ENCODE peak calls at places on chromosomes 2 and 18, in seven cellular contexts. F, U, N, W, X, E and P are unnamed samples.

GRCh38 chr2:68052717-68053422 is 9.9 kb downstream of the C1D start:
- DNase-seq in F (no peak), U (no peak), N (no peak), W (no peak), X (no peak), E (no peak), P (no peak)

GRCh38 chr2:221429741-221430491 is 142.2 kb downstream of the EPHA4 start:
- DNase-seq in F (peak), U (no peak), N (no peak), W (peak), X (no peak), E (no peak), P (peak)

GRCh38 chr2:232350804-232351685 is 27.5 kb upstream of the ALPP start:
- DNase-seq in F (no peak), U (no peak), N (no peak), W (no peak), X (no peak), E (peak), P (no peak)

GRCh38 chr2:215702116-215702905 is 266.4 kb upstream of the FN1 start:
- DNase-seq in F (no peak), U (no peak), N (no peak), W (no peak), X (no peak), E (no peak), P (no peak)

GRCh38 chr18:69401475-69402218 is 959 bp downstream of the DOK6 start:
- DNase-seq in F (peak), U (peak), N (no peak), W (no peak), X (no peak), E (no peak), P (no peak)

GRCh38 chr2:9347411-9347853 is 75.9 kb downstream of the ITGB1BP1 start:
- DNase-seq in F (peak), U (no peak), N (no peak), W (peak), X (no peak), E (no peak), P (no peak)

GRCh38 chr2:233009661-233010060 is 3.4 kb downstream of the NGEF start:
- DNase-seq in F (no peak), U (no peak), N (no peak), W (no peak), X (no peak), E (peak), P (no peak)

GRCh38 chr2:182187130-182187529 is 201.5 kb downstream of the PPP1R1C start:
- DNase-seq in F (no peak), U (no peak), N (no peak), W (no peak), X (no peak), E (no peak), P (no peak)

GRCh38 chr2:84494070-84494469 is 22.2 kb upstream of the DNAH6 start:
- DNase-seq in F (peak), U (no peak), N (no peak), W (no peak), X (no peak), E (no peak), P (no peak)

GRCh38 chr18:72056171-72056570 is 488.0 kb downstream of the CBLN2 start:
- DNase-seq in F (no peak), U (no peak), N (no peak), W (no peak), X (no peak), E (no peak), P (no peak)

GRCh38 chr18:76943542-76944339 is 121.4 kb downstream of the ZNF236 start:
- DNase-seq in F (no peak), U (no peak), N (no peak), W (no peak), X (no peak), E (no peak), P (peak)

GRCh38 chr2:183207110-183207509 is 82.9 kb downstream of the NUP35 start:
- DNase-seq in F (no peak), U (no peak), N (no peak), W (no peak), X (peak), E (no peak), P (no peak)

GRCh38 chr2:47064076-47064475 is 91.0 kb downstream of the STPG4 start:
- DNase-seq in F (no peak), U (no peak), N (no peak), W (no peak), X (no peak), E (no peak), P (no peak)

GRCh38 chr2:100197643-100198153 is 55.3 kb upstream of the AFF3 start:
- DNase-seq in F (peak), U (no peak), N (no peak), W (peak), X (no peak), E (no peak), P (peak)

GRCh38 chr2:6880200-6880733 is 2.7 kb downstream of the RSAD2 start:
- DNase-seq in F (no peak), U (no peak), N (no peak), W (no peak), X (no peak), E (no peak), P (no peak)

GRCh38 chr2:12816379-12817306 is 99.9 kb downstream of the TRIB2 start:
- DNase-seq in F (no peak), U (no peak), N (no peak), W (no peak), X (peak), E (no peak), P (no peak)

GRCh38 chr2:152342259-152343046 is 7.5 kb downstream of the FMNL2 start:
- DNase-seq in F (no peak), U (no peak), N (no peak), W (no peak), X (no peak), E (no peak), P (no peak)

GRCh38 chr2:37826611-37827010 is 98.5 kb upstream of the RMDN2 start:
- DNase-seq in F (no peak), U (no peak), N (no peak), W (no peak), X (no peak), E (no peak), P (no peak)

GRCh38 chr2:8475349-8476045 is 206.4 kb upstream of the ID2 start:
- DNase-seq in F (no peak), U (no peak), N (no peak), W (no peak), X (no peak), E (no peak), P (no peak)

GRCh38 chr2:158060862-158061435 is 40.7 kb upstream of the UPP2 start:
- DNase-seq in F (no peak), U (no peak), N (no peak), W (no peak), X (peak), E (no peak), P (no peak)

GRCh38 chr2:118882693-118883336 is 35.4 kb upstream of the EN1 start:
- DNase-seq in F (peak), U (peak), N (peak), W (peak), X (peak), E (peak), P (peak)

GRCh38 chr18:47492691-47493090 is 241.2 kb upstream of the SKOR2 start:
- DNase-seq in F (no peak), U (no peak), N (no peak), W (no peak), X (no peak), E (no peak), P (no peak)

GRCh38 chr18:59032308-59032707 is 107.4 kb upstream of the SEC11C start:
- DNase-seq in F (no peak), U (no peak), N (no peak), W (no peak), X (no peak), E (no peak), P (no peak)

GRCh38 chr2:68837164-68837860 is 33.9 kb downstream of the BMP10 start:
- DNase-seq in F (peak), U (peak), N (no peak), W (peak), X (peak), E (no peak), P (no peak)

GRCh38 chr2:133776936-133777587 is 208.8 kb upstream of the NCKAP5 start:
- DNase-seq in F (no peak), U (no peak), N (no peak), W (no peak), X (no peak), E (no peak), P (no peak)

GRCh38 chr2:235514627-235515363 is 21.0 kb downstream of the AGAP1 start:
- DNase-seq in F (no peak), U (no peak), N (no peak), W (peak), X (no peak), E (no peak), P (no peak)

GRCh38 chr18:26004827-26005226 is 85.6 kb downstream of the SS18 start:
- DNase-seq in F (no peak), U (no peak), N (no peak), W (no peak), X (no peak), E (no peak), P (no peak)

GRCh38 chr2:96531872-96532505 is 4.6 kb upstream of the ARID5A start:
- DNase-seq in F (peak), U (peak), N (no peak), W (peak), X (peak), E (peak), P (peak)
- TF ChIP-seq POLR2A in F (no peak), U (no peak), N (no peak), W (peak), X (no peak), E (peak), P (peak)

GRCh38 chr2:146982393-146982846 is 862.4 kb upstream of the ACVR2A start:
- DNase-seq in F (no peak), U (no peak), N (no peak), W (peak), X (no peak), E (no peak), P (peak)
- TF ChIP-seq POLR2AphosphoS5 in F (no peak), U (no peak), N (no peak), W (no peak), X (no peak), E (peak), P (no peak)

GRCh38 chr2:237083026-237083425 is 2.7 kb upstream of the COPS8 start:
- DNase-seq in F (no peak), U (no peak), N (no peak), W (no peak), X (no peak), E (no peak), P (no peak)

GRCh38 chr2:237090906-237091305 is 5.2 kb downstream of the COPS8 start:
- DNase-seq in F (no peak), U (no peak), N (no peak), W (no peak), X (no peak), E (no peak), P (no peak)

GRCh38 chr2:237081596-237081995 is 4.1 kb upstream of the COPS8 start:
- DNase-seq in F (no peak), U (no peak), N (no peak), W (no peak), X (no peak), E (no peak), P (no peak)

GRCh38 chr2:237084444-237084843 is 1.2 kb upstream of the COPS8 start:
- DNase-seq in F (no peak), U (no peak), N (no peak), W (no peak), X (no peak), E (no peak), P (no peak)

DNA sequence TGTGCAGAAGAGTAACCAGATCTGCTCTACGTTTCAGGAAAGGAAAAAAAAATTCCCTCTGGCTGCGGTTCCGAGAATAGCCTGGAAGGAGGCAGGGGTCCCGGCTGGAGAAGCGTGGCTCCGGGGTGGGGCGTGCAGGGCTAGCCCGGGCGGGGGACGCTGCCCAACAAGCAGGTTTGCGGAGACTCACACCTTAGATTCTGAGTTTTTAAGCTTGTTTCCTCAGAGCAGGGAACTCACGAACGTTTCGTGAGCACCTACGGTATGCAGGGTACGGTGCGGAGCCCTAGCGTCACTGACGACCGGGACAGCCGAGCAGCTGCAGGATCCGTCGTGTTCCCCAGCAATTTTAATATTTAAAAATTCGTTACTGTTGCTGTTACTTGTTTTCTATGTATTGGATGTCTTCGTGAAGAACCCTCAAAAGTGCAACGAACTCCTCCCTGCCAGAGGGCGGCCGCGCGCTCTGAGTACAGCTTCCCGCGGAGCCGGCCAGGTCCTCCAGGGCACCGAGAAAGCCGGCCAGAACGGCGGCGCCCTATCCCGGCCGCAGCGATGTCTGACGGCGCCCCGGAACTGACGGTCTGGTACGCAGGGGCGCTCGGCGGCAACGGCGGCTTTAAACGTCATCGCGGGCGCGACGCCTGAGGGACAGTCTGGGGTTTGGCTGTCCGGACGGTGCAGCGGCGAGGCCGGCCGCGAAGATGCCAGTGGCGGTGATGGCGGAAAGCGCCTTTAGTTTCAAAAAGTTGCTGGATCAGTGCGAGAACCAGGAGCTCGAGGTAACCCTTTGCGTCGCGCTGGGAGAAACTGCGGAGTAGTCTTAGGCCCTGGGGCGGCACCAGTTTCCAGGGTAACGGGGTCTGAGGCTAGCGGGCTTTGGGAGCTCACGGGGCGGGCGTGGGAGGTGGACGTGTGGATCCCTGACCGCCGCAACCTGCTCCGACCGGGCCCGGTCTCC is at the start of gene COPS8:
- DNase-seq in F (peak), U (peak), N (peak), W (peak), X (peak), E (peak), P (peak)
- TF ChIP-seq POLR2A in F (peak), U (peak), N (peak), W (peak), X (peak), E (peak), P (peak)

DNA sequence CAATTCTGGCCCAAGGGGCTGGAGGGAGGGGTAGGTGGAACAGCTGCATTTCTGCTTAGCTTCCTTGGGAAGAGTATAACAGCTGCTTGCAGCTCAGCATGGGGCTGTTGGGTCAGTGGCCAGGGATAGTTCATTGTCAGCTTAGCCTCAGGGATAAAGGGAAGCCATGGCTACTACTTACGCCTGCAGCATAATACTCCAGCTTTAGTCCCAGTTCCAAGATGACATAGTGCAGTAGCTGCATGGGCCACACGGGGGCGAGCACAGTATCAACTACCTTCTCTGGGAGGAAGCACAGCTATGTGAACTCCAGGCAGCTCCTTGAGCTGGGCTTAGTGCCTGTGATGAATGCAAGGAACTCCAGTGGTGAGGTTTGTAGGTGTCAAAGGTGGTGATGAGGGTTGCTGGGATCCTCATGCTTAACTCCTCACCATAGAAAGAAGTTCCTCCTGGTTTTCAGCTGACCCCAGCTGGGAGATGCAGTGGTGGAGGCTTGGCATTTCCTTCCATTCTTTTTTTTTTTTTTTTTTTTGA is 35.4 kb upstream of the RHOB start:
- DNase-seq in F (peak), U (peak), N (peak), W (peak), X (peak), E (peak), P (peak)
- TF ChIP-seq POLR2AphosphoS5 in F (no peak), U (no peak), N (no peak), W (no peak), X (no peak), E (peak), P (peak)

DNA sequence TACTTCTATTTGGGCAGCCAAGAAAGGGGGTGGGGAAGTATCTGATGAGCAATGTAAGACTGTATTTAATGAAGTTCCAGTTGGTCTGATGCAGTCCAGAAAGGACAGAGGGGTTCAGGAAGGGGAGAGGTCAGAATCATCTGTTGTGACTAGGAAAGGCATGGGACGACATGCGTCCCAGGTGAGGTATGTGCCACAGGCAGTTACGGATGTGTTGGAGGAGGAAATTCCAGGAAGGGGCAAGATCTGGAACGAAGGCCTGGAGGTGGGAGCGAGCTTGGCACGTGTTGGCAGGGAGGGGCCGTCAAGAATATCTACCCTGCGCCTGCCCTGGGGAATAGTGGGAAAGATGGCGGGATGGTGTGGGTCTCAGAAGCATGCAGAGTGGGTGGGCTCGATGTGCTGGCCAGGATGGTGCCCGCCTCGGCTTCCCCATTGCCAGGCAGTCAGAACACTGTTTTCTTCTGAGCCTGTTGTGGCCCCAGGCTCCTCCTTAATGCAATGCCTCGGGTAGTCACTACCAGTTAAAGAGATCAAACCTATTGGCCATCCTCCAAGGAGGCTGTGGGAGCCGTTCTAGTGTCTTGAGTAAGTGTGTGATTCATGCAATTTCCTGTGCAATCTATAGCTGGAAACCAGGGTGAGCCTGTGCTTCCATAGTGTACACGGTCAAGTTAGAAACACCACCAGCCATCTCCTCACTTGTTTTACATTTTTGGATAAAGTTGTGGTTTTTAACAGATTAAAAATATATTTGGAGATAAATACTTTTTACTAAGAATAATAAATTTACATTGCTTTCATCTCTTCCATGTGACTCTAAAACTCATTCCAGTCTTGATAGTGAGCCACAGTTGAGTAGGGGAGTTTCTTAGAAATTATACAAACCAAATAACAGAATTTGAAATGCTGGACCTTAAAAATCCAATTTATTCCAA is 57.6 kb upstream of the TXNDC2 start:
- DNase-seq in F (peak), U (no peak), N (no peak), W (peak), X (peak), E (no peak), P (no peak)
- TF ChIP-seq POLR2A in F (peak), U (no peak), N (no peak), W (no peak), X (peak), E (no peak), P (no peak)

GRCh38 chr2:72147971-72148369 is 308 bp upstream of the CYP26B1 start:
- DNase-seq in F (no peak), U (no peak), N (no peak), W (no peak), X (no peak), E (no peak), P (peak)

GRCh38 chr2:72149556-72150156 is 2.0 kb upstream of the CYP26B1 start:
- DNase-seq in F (peak), U (no peak), N (no peak), W (no peak), X (no peak), E (no peak), P (peak)

GRCh38 chr2:72147303-72147970 is at the start of gene CYP26B1:
- DNase-seq in F (peak), U (no peak), N (no peak), W (no peak), X (no peak), E (peak), P (peak)

GRCh38 chr2:72148975-72149555 is 1.4 kb upstream of the CYP26B1 start:
- DNase-seq in F (peak), U (no peak), N (no peak), W (peak), X (no peak), E (peak), P (no peak)

DNA sequence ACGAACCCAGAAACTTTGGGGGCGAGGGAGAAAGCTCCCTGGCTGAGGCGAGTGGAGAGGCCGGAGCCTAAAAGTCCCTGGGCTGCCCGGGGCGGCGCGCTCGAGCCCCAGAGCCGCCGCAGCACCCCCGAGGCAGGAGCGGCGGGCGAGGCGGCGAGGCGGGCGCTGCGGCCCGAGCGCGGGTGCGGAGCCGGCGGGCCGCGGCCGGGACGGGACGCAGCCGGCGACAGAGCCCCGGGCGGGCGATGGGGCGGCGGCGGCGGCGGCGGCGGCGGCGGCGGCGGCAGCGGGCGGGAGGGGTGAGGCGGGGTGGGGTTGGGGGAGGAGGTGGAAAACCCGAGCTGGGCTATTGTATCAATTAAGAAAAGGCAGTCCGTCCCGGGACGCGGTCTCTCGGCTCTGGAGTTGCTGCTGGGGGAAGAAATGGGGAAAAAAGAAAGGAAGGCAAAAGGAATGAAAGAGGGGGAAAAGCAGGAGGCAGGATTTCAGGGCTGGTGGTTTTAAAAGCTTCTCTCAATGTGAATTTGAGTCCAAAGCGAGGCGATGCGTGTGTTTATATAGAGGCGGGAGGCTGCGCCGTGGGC is 821 bp upstream of the CYP26B1 start:
- DNase-seq in F (no peak), U (no peak), N (no peak), W (no peak), X (no peak), E (no peak), P (peak)
- TF ChIP-seq POLR2AphosphoS5 in F (no peak), U (no peak), N (no peak), W (no peak), X (no peak), E (no peak), P (no peak)

GRCh38 chr18:13218376-13219011 is at the start of gene LDLRAD4:
- DNase-seq in F (peak), U (no peak), N (no peak), W (peak), X (no peak), E (no peak), P (peak)
- TF ChIP-seq POLR2A in F (no peak), U (no peak), N (no peak), W (peak), X (no peak), E (no peak), P (peak)